ENCODE peak calls at places on chromosomes 4 and X, in seven cellular contexts. A, D, L, Y, F, J and C are unnamed samples.

GRCh38 chr4:38366451-38366850 is 297.5 kb upstream of the KLF3 start:
- DNase-seq in Y (no peak), F (peak), L (no peak), D (no peak), A (no peak), J (no peak), C (no peak)

GRCh38 chrX:43283187-43283586 is 372.9 kb upstream of the MAOA start:
- DNase-seq in Y (no peak), D (no peak), L (no peak), A (no peak), F (no peak), J (no peak), C (no peak)

GRCh38 chr4:1493540-1494287 is 87.5 kb upstream of the NKX1-1 start:
- DNase-seq in A (no peak), D (no peak), L (no peak), Y (no peak), J (no peak), F (peak), C (peak)

GRCh38 chrX:123965712-123966111 is 4.2 kb downstream of the STAG2 start:
- DNase-seq in A (no peak), F (no peak), J (no peak), D (no peak), Y (no peak), L (no peak), C (no peak)

GRCh38 chr4:88007304-88008132 is at the start of gene PKD2:
- DNase-seq in Y (peak), L (peak), F (peak), D (peak), A (peak), J (peak), C (peak)

GRCh38 chrX:72097081-72097480 is 34.6 kb downstream of the RTL5 start:
- DNase-seq in L (no peak), Y (no peak), J (no peak), D (no peak), F (no peak), A (no peak), C (no peak)

GRCh38 chrX:102341867-102342266 is 94.9 kb downstream of the NXF2 start:
- DNase-seq in F (no peak), J (no peak), D (no peak), L (no peak), A (no peak), Y (no peak), C (no peak)

GRCh38 chrX:2395261-2395850 is 105.4 kb downstream of the DHRSX start:
- DNase-seq in L (no peak), J (no peak), Y (no peak), F (no peak), A (no peak), D (no peak), C (no peak)

GRCh38 chr4:48093949-48094550 is 40.0 kb downstream of the TXK start:
- DNase-seq in A (no peak), D (no peak), F (no peak), Y (no peak), L (no peak), J (no peak), C (no peak)

GRCh38 chr4:53629296-53629695 is 38.0 kb upstream of the LNX1 start:
- DNase-seq in A (no peak), D (no peak), Y (no peak), L (no peak), F (peak), J (no peak), C (no peak)

GRCh38 chrX:69503228-69503834 is 795 bp upstream of the NALF2 start:
- DNase-seq in J (no peak), D (no peak), F (no peak), Y (peak), L (peak), A (peak), C (peak)

GRCh38 chr4:37802068-37802666 is 24.3 kb upstream of the PGM2 start:
- DNase-seq in Y (no peak), L (no peak), J (no peak), A (peak), D (no peak), F (peak), C (peak)

GRCh38 chr4:88705805-88706518 is 8.3 kb upstream of the NAP1L5 start:
- DNase-seq in F (no peak), D (no peak), A (no peak), L (no peak), Y (no peak), J (no peak), C (no peak)

GRCh38 chr4:55398966-55399365 is 3.2 kb downstream of the TMEM165 start:
- DNase-seq in A (no peak), L (no peak), J (no peak), Y (peak), F (no peak), D (no peak), C (no peak)

GRCh38 chrX:34638116-34638515 is 19.0 kb downstream of the TMEM47 start:
- DNase-seq in J (no peak), D (no peak), F (no peak), Y (peak), L (no peak), A (peak), C (no peak)

GRCh38 chr4:87559090-87559837 is 30.1 kb upstream of the SPARCL1 start:
- DNase-seq in F (no peak), L (no peak), J (peak), A (no peak), D (peak), Y (peak), C (no peak)

GRCh38 chrX:11474576-11474975 is 181.4 kb downstream of the AMELX start:
- DNase-seq in A (no peak), J (no peak), F (no peak), Y (no peak), L (no peak), D (no peak), C (no peak)

GRCh38 chr4:153064571-153064970 is 128.4 kb downstream of the FHDC1 start:
- DNase-seq in L (no peak), D (no peak), F (no peak), A (no peak), J (no peak), Y (no peak), C (peak)

GRCh38 chrX:96386981-96387380 is 297.7 kb upstream of the DIAPH2 start:
- DNase-seq in L (no peak), F (no peak), A (no peak), J (no peak), D (no peak), Y (no peak), C (no peak)